ENCODE peak calls at places on chromosomes 2 and 18, in ten cellular contexts. V is caudate nucleus; N is Kasumi-1; F is mucosa of descending colon; T is A172; S is NCI-H1092 treated with DMSO at 0.1 percent for 48 hours; J is Peyer's patch; B is T-helper 1 cell; A is lower leg skin; K is central memory CD4-positive, alpha-beta T cell. O is an unnamed sample.

GRCh38 chr2:168246072-168246482 is 1.3 kb downstream of the STK39 start:
- DNase-seq in V (no peak), N (peak; percentile 55), F (no peak), T (peak; percentile 10), S (peak; percentile 50), J (no peak), B (no peak), A (no peak), K (no peak), O (no peak)

GRCh38 chr2:134706587-134707329 is 12.0 kb downstream of the TMEM163 start:
- DNase-seq in V (no peak), N (peak; percentile 67), F (no peak), T (peak; percentile 88), S (no peak), J (no peak), B (no peak), A (no peak), K (no peak), O (no peak)

GRCh38 chr2:235924675-235925063 is 243.5 kb downstream of the GBX2 start:
- DNase-seq in V (no peak), N (no peak), F (no peak), T (no peak), S (no peak), J (no peak), B (no peak), A (no peak), K (no peak), O (no peak)

GRCh38 chr18:50441518-50441917 is 66.7 kb downstream of the SKA1 start:
- DNase-seq in V (no peak), N (no peak), F (no peak), T (no peak), S (peak; percentile 15), J (no peak), B (no peak), A (no peak), K (no peak), O (no peak)

GRCh38 chr2:128445533-128445900 is 126.8 kb upstream of the HS6ST1 start:
- DNase-seq in V (no peak), N (no peak), F (no peak), T (no peak), S (no peak), J (peak; percentile 41), B (no peak), A (peak; percentile 66), K (no peak), O (no peak)

GRCh38 chr2:201144101-201145051 is 28.4 kb downstream of the CFLAR start:
- DNase-seq in V (no peak), N (no peak), F (no peak), T (no peak), S (no peak), J (no peak), B (no peak), A (no peak), K (no peak), O (no peak)

GRCh38 chr2:64186698-64187605 is 42.7 kb upstream of the PELI1 start:
- DNase-seq in V (no peak), N (no peak), F (no peak), T (no peak), S (no peak), J (no peak), B (no peak), A (no peak), K (no peak), O (no peak)

GRCh38 chr2:211157856-211158463 is 601.6 kb downstream of the CPS1 start:
- DNase-seq in V (peak; percentile 28), N (peak; percentile 47), F (peak; percentile 16), T (peak; percentile 83), S (peak; percentile 56), J (peak; percentile 91), B (peak; percentile 50), A (peak; percentile 92), K (peak; percentile 12), O (peak; percentile 58)

GRCh38 chr2:74100254-74101216 is 47.2 kb downstream of the BOLA3 start:
- DNase-seq in V (no peak), N (no peak), F (no peak), T (no peak), S (no peak), J (no peak), B (no peak), A (peak; percentile 67), K (no peak), O (no peak)

GRCh38 chr2:84494070-84494469 is 22.2 kb upstream of the DNAH6 start:
- DNase-seq in V (no peak), N (no peak), F (no peak), T (peak; percentile 56), S (no peak), J (no peak), B (no peak), A (no peak), K (no peak), O (no peak)

GRCh38 chr2:25274868-25275574 is 66.7 kb downstream of the DNMT3A start:
- DNase-seq in V (no peak), N (peak; percentile 16), F (peak; percentile 70), T (peak; percentile 25), S (no peak), J (no peak), B (peak; percentile 53), A (no peak), K (peak; percentile 62), O (no peak)

GRCh38 chr18:26091047-26091630 is 726 bp upstream of the SS18 start:
- DNase-seq in V (peak; percentile 60), N (peak; percentile 92), F (no peak), T (peak; percentile 69), S (peak; percentile 82), J (no peak), B (no peak), A (peak; percentile 91), K (no peak), O (no peak)